ENCODE peak calls at places on chromosome 9, in four cellular contexts. One of them, this sample, is unnamed. For H3K27me3, the result is how much of the 10 kb centered on the place peaks cover.

GRCh38 chr9:79377315-79377855 is 194.4 kb upstream of the TLE4 start:
- DNase-seq in fibroblast of lung: peak
- DNase-seq in GM23338: no peak
- DNase-seq in SJSA1: no peak
- DNase-seq in this sample: no peak

GRCh38 chr9:23361096-23361495 is 464.9 kb downstream of the ELAVL2 start:
- DNase-seq in fibroblast of lung: no peak
- DNase-seq in GM23338: no peak
- DNase-seq in SJSA1: no peak
- DNase-seq in this sample: no peak

GRCh38 chr9:114274217-114274616 is 48.7 kb upstream of the ORM1 start:
- DNase-seq in fibroblast of lung: no peak
- DNase-seq in GM23338: no peak
- DNase-seq in SJSA1: peak
- DNase-seq in this sample: no peak

GRCh38 chr9:90969021-90969675 is 167.5 kb downstream of the SYK start:
- DNase-seq in fibroblast of lung: no peak
- DNase-seq in GM23338: no peak
- DNase-seq in SJSA1: no peak
- DNase-seq in this sample: no peak

GRCh38 chr9:77177894-77178794 is 810 bp downstream of the VPS13A start:
- DNase-seq in fibroblast of lung: peak
- DNase-seq in GM23338: peak
- DNase-seq in SJSA1: peak
- DNase-seq in this sample: peak

GRCh38 chr9:94887721-94888120 is 161.2 kb downstream of the AOPEP start:
- DNase-seq in fibroblast of lung: no peak
- DNase-seq in GM23338: no peak
- DNase-seq in SJSA1: no peak
- DNase-seq in this sample: no peak

GRCh38 chr9:95508968-95509850 is 7.6 kb downstream of the PTCH1 start:
- DNase-seq in fibroblast of lung: peak
- DNase-seq in GM23338: peak
- DNase-seq in SJSA1: peak
- DNase-seq in this sample: peak

GRCh38 chr9:108671156-108671555 is 184.6 kb downstream of the ACTL7B start:
- DNase-seq in fibroblast of lung: peak
- DNase-seq in GM23338: peak
- DNase-seq in SJSA1: no peak
- DNase-seq in this sample: no peak

GRCh38 chr9:72946318-72946717 is 6.5 kb downstream of the ALDH1A1 start:
- DNase-seq in fibroblast of lung: no peak
- DNase-seq in GM23338: no peak
- DNase-seq in SJSA1: no peak
- DNase-seq in this sample: no peak

GRCh38 chr9:105299190-105299854 is 54.9 kb downstream of the SLC44A1 start:
- DNase-seq in fibroblast of lung: peak
- DNase-seq in GM23338: no peak
- DNase-seq in SJSA1: peak
- DNase-seq in this sample: no peak

GRCh38 chr9:79611091-79611614 is 39.4 kb downstream of the TLE4 start:
- DNase-seq in fibroblast of lung: peak
- DNase-seq in GM23338: peak
- DNase-seq in SJSA1: peak
- DNase-seq in this sample: no peak

GRCh38 chr9:121304707-121305106 is 36.7 kb downstream of the GSN start:
- DNase-seq in fibroblast of lung: no peak
- DNase-seq in GM23338: no peak
- DNase-seq in SJSA1: no peak
- DNase-seq in this sample: no peak

GRCh38 chr9:24765025-24765756 is 219.5 kb upstream of the IZUMO3 start:
- DNase-seq in fibroblast of lung: no peak
- DNase-seq in GM23338: no peak
- DNase-seq in SJSA1: no peak
- DNase-seq in this sample: no peak

GRCh38 chr9:16145196-16145950 is 592.5 kb downstream of the CCDC171 start:
- DNase-seq in fibroblast of lung: peak
- DNase-seq in GM23338: no peak
- DNase-seq in SJSA1: no peak
- DNase-seq in this sample: no peak

GRCh38 chr9:74458832-74459231 is 38.3 kb upstream of the RORB start:
- DNase-seq in fibroblast of lung: no peak
- DNase-seq in GM23338: peak
- DNase-seq in SJSA1: no peak
- DNase-seq in this sample: no peak

GRCh38 chr9:85453850-85454249 is 287.9 kb downstream of the AGTPBP1 start:
- DNase-seq in fibroblast of lung: no peak
- DNase-seq in GM23338: no peak
- DNase-seq in SJSA1: no peak
- DNase-seq in this sample: peak

GRCh38 chr9:16809912-16810610 is 60.4 kb downstream of the BNC2 start:
- DNase-seq in fibroblast of lung: no peak
- DNase-seq in GM23338: peak
- DNase-seq in SJSA1: no peak
- DNase-seq in this sample: no peak

GRCh38 chr9:98971168-98971914 is 27.6 kb downstream of the COL15A1 start:
- DNase-seq in fibroblast of lung: peak
- DNase-seq in GM23338: no peak
- DNase-seq in SJSA1: peak
- DNase-seq in this sample: no peak

GRCh38 chr9:87792831-87793288 is 66.9 kb downstream of the CTSL start:
- DNase-seq in fibroblast of lung: peak
- DNase-seq in GM23338: peak
- DNase-seq in SJSA1: peak
- DNase-seq in this sample: peak

GRCh38 chr9:110543631-110544051 is 35.9 kb downstream of the SVEP1 start:
- DNase-seq in fibroblast of lung: peak
- DNase-seq in GM23338: peak
- DNase-seq in SJSA1: no peak
- DNase-seq in this sample: peak

GRCh38 chr9:115551396-115551795 is 433.4 kb upstream of the TNC start:
- DNase-seq in fibroblast of lung: peak
- DNase-seq in GM23338: no peak
- DNase-seq in SJSA1: no peak
- DNase-seq in this sample: no peak

GRCh38 chr9:111627260-111627963 is 3.7 kb upstream of the DNAJC25 start:
- DNase-seq in fibroblast of lung: no peak
- DNase-seq in GM23338: no peak
- DNase-seq in SJSA1: no peak
- DNase-seq in this sample: no peak

GRCh38 chr9:100131875-100132430 is 32.9 kb downstream of the INVS start:
- DNase-seq in fibroblast of lung: no peak
- DNase-seq in GM23338: no peak
- DNase-seq in SJSA1: no peak
- DNase-seq in this sample: no peak

GRCh38 chr9:34496149-34496712 is 26.6 kb downstream of the ENHO start:
- DNase-seq in fibroblast of lung: peak
- DNase-seq in GM23338: no peak
- DNase-seq in SJSA1: no peak
- DNase-seq in this sample: no peak

GRCh38 chr9:98101868-98102273 is 17.2 kb downstream of the TRIM14 start:
- DNase-seq in fibroblast of lung: peak
- DNase-seq in GM23338: peak
- DNase-seq in SJSA1: no peak
- DNase-seq in this sample: no peak

GRCh38 chr9:94675008-94675841 is 35.9 kb upstream of the FBP1 start:
- DNase-seq in fibroblast of lung: peak
- DNase-seq in GM23338: no peak
- DNase-seq in SJSA1: no peak
- DNase-seq in this sample: no peak

GRCh38 chr9:131739988-131740648 is at the start of gene RAPGEF1:
- DNase-seq in fibroblast of lung: peak
- DNase-seq in GM23338: peak
- DNase-seq in SJSA1: peak
- DNase-seq in this sample: peak

GRCh38 chr9:12775963-12776774 is 1.3 kb downstream of the LURAP1L start:
- DNase-seq in fibroblast of lung: peak
- DNase-seq in GM23338: peak
- DNase-seq in SJSA1: peak
- DNase-seq in this sample: peak

GRCh38 chr9:111937781-111938426 is 41.3 kb downstream of the UGCG start:
- DNase-seq in fibroblast of lung: peak
- DNase-seq in GM23338: no peak
- DNase-seq in SJSA1: no peak
- DNase-seq in this sample: peak

GRCh38 chr9:115437418-115437817 is 319.5 kb upstream of the TNC start:
- DNase-seq in fibroblast of lung: no peak
- DNase-seq in GM23338: no peak
- DNase-seq in SJSA1: no peak
- DNase-seq in this sample: no peak

GRCh38 chr9:15509931-15510788 is 610 bp downstream of the PSIP1 start:
- DNase-seq in fibroblast of lung: peak
- DNase-seq in GM23338: peak
- DNase-seq in SJSA1: no peak
- DNase-seq in this sample: peak

GRCh38 chr9:131473891-131474290 is 28.8 kb upstream of the POMT1 start:
- DNase-seq in fibroblast of lung: no peak
- DNase-seq in GM23338: no peak
- DNase-seq in SJSA1: no peak
- DNase-seq in this sample: no peak

GRCh38 chr9:126625329-126626116 is 11.8 kb downstream of the LMX1B start:
- DNase-seq in fibroblast of lung: no peak
- DNase-seq in GM23338: peak
- DNase-seq in SJSA1: no peak
- DNase-seq in this sample: no peak
- H3K27me3 ChIP-seq in fibroblast of lung: half or more
- H3K27me3 ChIP-seq in GM23338: half or more
- H3K27me3 ChIP-seq in SJSA1: under half
- H3K27me3 ChIP-seq in this sample: under half

DNA sequence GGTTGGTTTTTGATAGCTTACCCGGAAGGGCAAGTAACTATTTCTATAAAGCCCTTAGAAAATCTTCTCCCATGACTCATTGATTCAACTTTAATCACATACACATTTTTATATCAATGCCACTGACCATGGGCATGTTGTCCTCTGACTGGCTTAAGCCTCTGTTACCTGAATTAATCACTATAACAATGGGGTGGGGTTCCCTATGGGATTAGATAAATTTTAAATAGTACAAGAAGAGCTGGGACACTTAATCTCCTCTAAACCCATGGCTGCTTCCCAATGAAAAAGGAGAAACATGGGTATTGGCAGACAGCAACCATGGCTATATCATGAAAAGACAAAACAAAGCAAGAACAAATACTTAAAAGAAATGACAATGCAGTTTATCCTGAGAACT is 636.2 kb downstream of the BRINP1 start:
- DNase-seq in fibroblast of lung: no peak
- DNase-seq in GM23338: no peak
- DNase-seq in SJSA1: no peak
- DNase-seq in this sample: no peak
- H3K27me3 ChIP-seq in fibroblast of lung: under half
- H3K27me3 ChIP-seq in GM23338: under half
- H3K27me3 ChIP-seq in SJSA1: under half
- H3K27me3 ChIP-seq in this sample: under half

DNA sequence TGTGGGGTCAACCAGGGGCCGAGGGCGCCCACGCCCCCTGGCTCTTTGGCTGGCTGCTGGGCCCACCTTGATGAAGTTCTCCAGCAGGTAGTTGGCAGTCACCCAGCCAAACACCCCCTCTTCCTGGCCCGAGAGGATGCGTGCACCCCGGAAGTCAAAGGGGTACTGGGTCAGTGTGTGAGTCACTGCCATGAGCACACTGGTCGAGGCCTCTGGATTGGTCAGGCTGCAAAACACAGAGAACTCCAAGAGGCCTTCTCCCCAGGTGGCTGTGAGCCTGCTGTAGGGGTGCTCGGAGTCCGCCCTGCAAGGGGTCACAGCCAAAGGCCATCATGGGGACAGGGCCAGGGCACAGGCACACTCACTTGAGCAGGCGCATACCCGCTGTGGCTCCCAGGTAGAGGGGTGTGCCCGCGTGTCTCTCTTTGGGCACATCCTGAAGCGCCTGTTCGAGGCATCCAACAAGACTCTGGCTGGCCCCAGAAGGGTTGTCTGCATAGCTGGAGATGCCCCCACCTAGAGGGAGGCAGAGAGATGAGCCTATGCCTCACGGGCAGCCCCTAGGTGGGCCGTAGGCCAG is 2.6 kb downstream of the ENTPD2 start:
- DNase-seq in fibroblast of lung: no peak
- DNase-seq in GM23338: no peak
- DNase-seq in SJSA1: no peak
- DNase-seq in this sample: no peak
- H3K27me3 ChIP-seq in fibroblast of lung: under half
- H3K27me3 ChIP-seq in GM23338: half or more
- H3K27me3 ChIP-seq in SJSA1: half or more
- H3K27me3 ChIP-seq in this sample: half or more

GRCh38 chr9:36750630-36751029 is 177.9 kb downstream of the MELK start:
- DNase-seq in fibroblast of lung: no peak
- DNase-seq in GM23338: no peak
- DNase-seq in SJSA1: no peak
- DNase-seq in this sample: no peak
- H3K27me3 ChIP-seq in fibroblast of lung: under half
- H3K27me3 ChIP-seq in GM23338: under half
- H3K27me3 ChIP-seq in SJSA1: under half
- H3K27me3 ChIP-seq in this sample: half or more

DNA sequence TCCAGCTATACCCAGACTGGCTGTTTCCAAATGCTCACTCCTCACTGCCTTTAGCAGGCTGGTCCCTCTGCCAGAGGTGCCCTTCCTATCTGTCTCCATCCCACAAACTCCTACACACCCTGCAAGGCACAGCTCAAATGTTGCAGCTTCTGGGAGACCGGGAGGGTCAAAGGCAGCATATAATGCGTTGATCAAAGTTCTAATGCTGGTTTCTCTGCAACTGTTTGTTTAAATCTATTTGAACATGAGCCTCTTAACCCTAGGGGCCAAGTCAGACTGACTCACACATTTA is 6.7 kb upstream of the FAM163B start:
- DNase-seq in fibroblast of lung: no peak
- DNase-seq in GM23338: no peak
- DNase-seq in SJSA1: no peak
- DNase-seq in this sample: no peak
- H3K27me3 ChIP-seq in fibroblast of lung: under half
- H3K27me3 ChIP-seq in GM23338: under half
- H3K27me3 ChIP-seq in SJSA1: half or more
- H3K27me3 ChIP-seq in this sample: half or more

This sample was measured in heart right ventricle.